ENCODE peak calls at places on chromosomes 6 and 20, in ten cellular contexts. One of them, this sample, is unnamed.

GRCh38 chr6:72649032-72649984 is 27.4 kb downstream of the KCNQ5 start:
- DNase-seq in nephron progenitor cell: no peak
- DNase-seq in left lung: no peak
- DNase-seq in left ventricle myocardium inferior: no peak
- DNase-seq in glomerular endothelial cell: no peak
- DNase-seq in putamen: no peak
- DNase-seq in LHCN-M2: peak
- DNase-seq in SK-N-SH: no peak
- DNase-seq in ACHN: peak
- DNase-seq in left cardiac atrium: no peak
- DNase-seq in this sample: peak

GRCh38 chr6:149043476-149044130 is 273.9 kb upstream of the TAB2 start:
- DNase-seq in SK-N-SH: peak
- DNase-seq in LHCN-M2: peak
- DNase-seq in left cardiac atrium: no peak
- DNase-seq in glomerular endothelial cell: no peak
- DNase-seq in putamen: no peak
- DNase-seq in ACHN: peak
- DNase-seq in left ventricle myocardium inferior: no peak
- DNase-seq in nephron progenitor cell: peak
- DNase-seq in left lung: no peak
- DNase-seq in this sample: no peak

GRCh38 chr20:41456341-41456740 is 89.7 kb upstream of the EMILIN3 start:
- DNase-seq in left lung: no peak
- DNase-seq in nephron progenitor cell: no peak
- DNase-seq in SK-N-SH: no peak
- DNase-seq in LHCN-M2: no peak
- DNase-seq in left cardiac atrium: no peak
- DNase-seq in ACHN: no peak
- DNase-seq in glomerular endothelial cell: no peak
- DNase-seq in left ventricle myocardium inferior: no peak
- DNase-seq in putamen: no peak
- DNase-seq in this sample: no peak

GRCh38 chr20:62820208-62820961 is 3.5 kb downstream of the COL9A3 start:
- DNase-seq in left lung: no peak
- DNase-seq in glomerular endothelial cell: no peak
- DNase-seq in left cardiac atrium: no peak
- DNase-seq in ACHN: no peak
- DNase-seq in nephron progenitor cell: no peak
- DNase-seq in left ventricle myocardium inferior: no peak
- DNase-seq in LHCN-M2: no peak
- DNase-seq in SK-N-SH: no peak
- DNase-seq in putamen: no peak
- DNase-seq in this sample: no peak

GRCh38 chr6:8859501-8859900 is 424.2 kb upstream of the SLC35B3 start:
- DNase-seq in glomerular endothelial cell: no peak
- DNase-seq in SK-N-SH: no peak
- DNase-seq in left lung: no peak
- DNase-seq in left cardiac atrium: no peak
- DNase-seq in ACHN: no peak
- DNase-seq in putamen: no peak
- DNase-seq in left ventricle myocardium inferior: no peak
- DNase-seq in nephron progenitor cell: no peak
- DNase-seq in LHCN-M2: no peak
- DNase-seq in this sample: no peak

GRCh38 chr6:75149696-75150095 is 56.2 kb downstream of the COL12A1 start:
- DNase-seq in left ventricle myocardium inferior: no peak
- DNase-seq in SK-N-SH: no peak
- DNase-seq in left lung: no peak
- DNase-seq in ACHN: no peak
- DNase-seq in nephron progenitor cell: no peak
- DNase-seq in LHCN-M2: no peak
- DNase-seq in glomerular endothelial cell: no peak
- DNase-seq in putamen: no peak
- DNase-seq in left cardiac atrium: no peak
- DNase-seq in this sample: no peak

GRCh38 chr6:25137497-25137896 is 141.7 kb upstream of the CARMIL1 start:
- DNase-seq in glomerular endothelial cell: no peak
- DNase-seq in SK-N-SH: no peak
- DNase-seq in left ventricle myocardium inferior: no peak
- DNase-seq in putamen: no peak
- DNase-seq in nephron progenitor cell: no peak
- DNase-seq in left cardiac atrium: no peak
- DNase-seq in LHCN-M2: peak
- DNase-seq in left lung: no peak
- DNase-seq in ACHN: no peak
- DNase-seq in this sample: no peak

GRCh38 chr20:3803854-3804253 is 7.7 kb downstream of the CDC25B start:
- DNase-seq in glomerular endothelial cell: no peak
- DNase-seq in putamen: no peak
- DNase-seq in SK-N-SH: no peak
- DNase-seq in left ventricle myocardium inferior: no peak
- DNase-seq in left cardiac atrium: peak
- DNase-seq in LHCN-M2: no peak
- DNase-seq in left lung: peak
- DNase-seq in nephron progenitor cell: no peak
- DNase-seq in ACHN: no peak
- DNase-seq in this sample: no peak

GRCh38 chr20:31607640-31608255 is 2.7 kb downstream of the ID1 start:
- DNase-seq in glomerular endothelial cell: no peak
- DNase-seq in ACHN: no peak
- DNase-seq in putamen: no peak
- DNase-seq in nephron progenitor cell: no peak
- DNase-seq in SK-N-SH: no peak
- DNase-seq in left ventricle myocardium inferior: no peak
- DNase-seq in left lung: no peak
- DNase-seq in left cardiac atrium: peak
- DNase-seq in LHCN-M2: peak
- DNase-seq in this sample: no peak

GRCh38 chr20:57682184-57683038 is 27.4 kb downstream of the PMEPA1 start:
- DNase-seq in SK-N-SH: peak
- DNase-seq in putamen: peak
- DNase-seq in left lung: no peak
- DNase-seq in LHCN-M2: no peak
- DNase-seq in nephron progenitor cell: no peak
- DNase-seq in left ventricle myocardium inferior: no peak
- DNase-seq in left cardiac atrium: no peak
- DNase-seq in ACHN: no peak
- DNase-seq in glomerular endothelial cell: no peak
- DNase-seq in this sample: no peak

GRCh38 chr6:154179443-154179842 is 140.4 kb downstream of the OPRM1 start:
- DNase-seq in putamen: no peak
- DNase-seq in glomerular endothelial cell: no peak
- DNase-seq in left cardiac atrium: no peak
- DNase-seq in ACHN: no peak
- DNase-seq in left ventricle myocardium inferior: no peak
- DNase-seq in nephron progenitor cell: no peak
- DNase-seq in left lung: no peak
- DNase-seq in LHCN-M2: no peak
- DNase-seq in SK-N-SH: no peak
- DNase-seq in this sample: no peak

GRCh38 chr6:2866183-2866846 is 24.7 kb upstream of the SERPINB1 start:
- DNase-seq in nephron progenitor cell: no peak
- DNase-seq in left lung: no peak
- DNase-seq in SK-N-SH: no peak
- DNase-seq in putamen: no peak
- DNase-seq in left ventricle myocardium inferior: no peak
- DNase-seq in glomerular endothelial cell: no peak
- DNase-seq in left cardiac atrium: no peak
- DNase-seq in LHCN-M2: no peak
- DNase-seq in ACHN: peak
- DNase-seq in this sample: no peak

GRCh38 chr20:58818585-58819285 is 32.0 kb downstream of the GNAS-AS1 start:
- DNase-seq in LHCN-M2: peak
- DNase-seq in putamen: no peak
- DNase-seq in glomerular endothelial cell: no peak
- DNase-seq in left cardiac atrium: no peak
- DNase-seq in left ventricle myocardium inferior: no peak
- DNase-seq in SK-N-SH: no peak
- DNase-seq in ACHN: no peak
- DNase-seq in nephron progenitor cell: no peak
- DNase-seq in left lung: no peak
- DNase-seq in this sample: no peak

GRCh38 chr6:26358511-26358981 is 6.5 kb upstream of the BTN3A2 start:
- DNase-seq in putamen: no peak
- DNase-seq in left lung: no peak
- DNase-seq in left ventricle myocardium inferior: no peak
- DNase-seq in ACHN: no peak
- DNase-seq in nephron progenitor cell: no peak
- DNase-seq in SK-N-SH: no peak
- DNase-seq in glomerular endothelial cell: no peak
- DNase-seq in left cardiac atrium: no peak
- DNase-seq in LHCN-M2: no peak
- DNase-seq in this sample: no peak

GRCh38 chr20:11686900-11687543 is 230.7 kb upstream of the BTBD3 start:
- DNase-seq in LHCN-M2: peak
- DNase-seq in nephron progenitor cell: peak
- DNase-seq in putamen: peak
- DNase-seq in left lung: no peak
- DNase-seq in glomerular endothelial cell: no peak
- DNase-seq in left ventricle myocardium inferior: peak
- DNase-seq in left cardiac atrium: peak
- DNase-seq in ACHN: peak
- DNase-seq in SK-N-SH: no peak
- DNase-seq in this sample: peak

GRCh38 chr20:50450961-50451752 is 59.0 kb upstream of the PTPN1 start:
- DNase-seq in left lung: peak
- DNase-seq in left cardiac atrium: peak
- DNase-seq in nephron progenitor cell: peak
- DNase-seq in left ventricle myocardium inferior: no peak
- DNase-seq in SK-N-SH: no peak
- DNase-seq in putamen: no peak
- DNase-seq in LHCN-M2: peak
- DNase-seq in ACHN: no peak
- DNase-seq in glomerular endothelial cell: no peak
- DNase-seq in this sample: peak

GRCh38 chr6:89237158-89237557 is 20.0 kb upstream of the GABRR1 start:
- DNase-seq in putamen: no peak
- DNase-seq in glomerular endothelial cell: no peak
- DNase-seq in left ventricle myocardium inferior: no peak
- DNase-seq in SK-N-SH: no peak
- DNase-seq in nephron progenitor cell: no peak
- DNase-seq in LHCN-M2: no peak
- DNase-seq in ACHN: no peak
- DNase-seq in left cardiac atrium: no peak
- DNase-seq in left lung: no peak
- DNase-seq in this sample: no peak

GRCh38 chr6:41733707-41734665 is 1.4 kb downstream of the TFEB start:
- DNase-seq in ACHN: peak
- DNase-seq in SK-N-SH: peak
- DNase-seq in left cardiac atrium: peak
- DNase-seq in glomerular endothelial cell: no peak
- DNase-seq in left lung: peak
- DNase-seq in nephron progenitor cell: peak
- DNase-seq in LHCN-M2: peak
- DNase-seq in left ventricle myocardium inferior: peak
- DNase-seq in putamen: peak
- DNase-seq in this sample: peak

GRCh38 chr20:1427457-1428054 is 34.7 kb upstream of the FKBP1A start:
- DNase-seq in left lung: no peak
- DNase-seq in left ventricle myocardium inferior: no peak
- DNase-seq in SK-N-SH: peak
- DNase-seq in LHCN-M2: no peak
- DNase-seq in left cardiac atrium: no peak
- DNase-seq in putamen: no peak
- DNase-seq in ACHN: no peak
- DNase-seq in glomerular endothelial cell: no peak
- DNase-seq in nephron progenitor cell: no peak
- DNase-seq in this sample: no peak

GRCh38 chr20:50304883-50305635 is 114.4 kb downstream of the CEBPB start:
- DNase-seq in nephron progenitor cell: no peak
- DNase-seq in glomerular endothelial cell: no peak
- DNase-seq in left cardiac atrium: peak
- DNase-seq in putamen: no peak
- DNase-seq in ACHN: no peak
- DNase-seq in left ventricle myocardium inferior: peak
- DNase-seq in LHCN-M2: peak
- DNase-seq in SK-N-SH: peak
- DNase-seq in left lung: peak
- DNase-seq in this sample: peak

GRCh38 chr6:15631380-15631913 is 31.4 kb downstream of the DTNBP1 start:
- DNase-seq in SK-N-SH: peak
- DNase-seq in LHCN-M2: no peak
- DNase-seq in ACHN: no peak
- DNase-seq in putamen: no peak
- DNase-seq in glomerular endothelial cell: no peak
- DNase-seq in left lung: no peak
- DNase-seq in left ventricle myocardium inferior: no peak
- DNase-seq in left cardiac atrium: no peak
- DNase-seq in nephron progenitor cell: no peak
- DNase-seq in this sample: no peak

GRCh38 chr6:63351995-63352586 is 32.3 kb upstream of the LGSN start:
- DNase-seq in nephron progenitor cell: no peak
- DNase-seq in putamen: no peak
- DNase-seq in glomerular endothelial cell: no peak
- DNase-seq in SK-N-SH: no peak
- DNase-seq in left ventricle myocardium inferior: no peak
- DNase-seq in ACHN: peak
- DNase-seq in left cardiac atrium: no peak
- DNase-seq in LHCN-M2: peak
- DNase-seq in left lung: no peak
- DNase-seq in this sample: no peak

GRCh38 chr6:15769471-15770088 is 106.8 kb upstream of the DTNBP1 start:
- DNase-seq in left ventricle myocardium inferior: no peak
- DNase-seq in left cardiac atrium: no peak
- DNase-seq in glomerular endothelial cell: no peak
- DNase-seq in putamen: no peak
- DNase-seq in SK-N-SH: no peak
- DNase-seq in left lung: no peak
- DNase-seq in LHCN-M2: peak
- DNase-seq in nephron progenitor cell: no peak
- DNase-seq in ACHN: no peak
- DNase-seq in this sample: no peak

GRCh38 chr20:5056801-5057599 is 55.7 kb upstream of the SLC23A2 start:
- DNase-seq in SK-N-SH: no peak
- DNase-seq in left cardiac atrium: no peak
- DNase-seq in LHCN-M2: peak
- DNase-seq in ACHN: peak
- DNase-seq in glomerular endothelial cell: no peak
- DNase-seq in putamen: peak
- DNase-seq in left lung: peak
- DNase-seq in nephron progenitor cell: no peak
- DNase-seq in left ventricle myocardium inferior: peak
- DNase-seq in this sample: peak

GRCh38 chr20:43658068-43658722 is 8.7 kb upstream of the MYBL2 start:
- DNase-seq in left lung: no peak
- DNase-seq in LHCN-M2: no peak
- DNase-seq in ACHN: peak
- DNase-seq in left cardiac atrium: no peak
- DNase-seq in SK-N-SH: no peak
- DNase-seq in glomerular endothelial cell: no peak
- DNase-seq in putamen: peak
- DNase-seq in left ventricle myocardium inferior: no peak
- DNase-seq in nephron progenitor cell: no peak
- DNase-seq in this sample: no peak

GRCh38 chr6:42049116-42049809 is 1.1 kb upstream of the TAF8 start:
- DNase-seq in left lung: no peak
- DNase-seq in ACHN: no peak
- DNase-seq in LHCN-M2: no peak
- DNase-seq in SK-N-SH: no peak
- DNase-seq in left ventricle myocardium inferior: no peak
- DNase-seq in left cardiac atrium: peak
- DNase-seq in nephron progenitor cell: no peak
- DNase-seq in glomerular endothelial cell: no peak
- DNase-seq in putamen: no peak
- DNase-seq in this sample: no peak

GRCh38 chr20:5567644-5568043 is 182.6 kb upstream of the SHLD1 start:
- DNase-seq in left cardiac atrium: no peak
- DNase-seq in left lung: no peak
- DNase-seq in left ventricle myocardium inferior: no peak
- DNase-seq in glomerular endothelial cell: no peak
- DNase-seq in putamen: no peak
- DNase-seq in LHCN-M2: no peak
- DNase-seq in SK-N-SH: no peak
- DNase-seq in nephron progenitor cell: no peak
- DNase-seq in ACHN: no peak
- DNase-seq in this sample: no peak

GRCh38 chr6:33407132-33407718 is 3.6 kb upstream of the PHF1 start:
- DNase-seq in left cardiac atrium: no peak
- DNase-seq in left ventricle myocardium inferior: no peak
- DNase-seq in ACHN: peak
- DNase-seq in nephron progenitor cell: no peak
- DNase-seq in putamen: no peak
- DNase-seq in left lung: no peak
- DNase-seq in LHCN-M2: peak
- DNase-seq in glomerular endothelial cell: no peak
- DNase-seq in SK-N-SH: no peak
- DNase-seq in this sample: no peak